ENCODE peak calls at places on chromosome 6, in nine cellular contexts. One of them, this sample, is unnamed.

GRCh38 chr6:141963543-141964295 is 169.0 kb upstream of the GJE1 start:
- DNase-seq in hepatocyte: no peak
- DNase-seq in WTC11: no peak
- DNase-seq in adrenal gland: no peak
- DNase-seq in Caco-2: no peak
- DNase-seq in iris pigment epithelial cell: peak; percentile 52
- DNase-seq in left colon: no peak
- DNase-seq in G401: no peak
- DNase-seq in EL: peak; percentile 18
- DNase-seq in this sample: no peak

GRCh38 chr6:129936329-129937165 is 75.4 kb upstream of the TMEM244 start:
- DNase-seq in hepatocyte: peak; percentile 71
- DNase-seq in WTC11: peak; percentile 56
- DNase-seq in adrenal gland: peak; percentile 48
- DNase-seq in Caco-2: peak; percentile 63
- DNase-seq in iris pigment epithelial cell: peak; percentile 61
- DNase-seq in left colon: peak; percentile 56
- DNase-seq in G401: peak; percentile 54
- DNase-seq in EL: peak; percentile 82
- DNase-seq in this sample: peak; percentile 49

GRCh38 chr6:119348308-119349040 is 1.1 kb downstream of the MAN1A1 start:
- DNase-seq in hepatocyte: peak; percentile 71
- DNase-seq in WTC11: peak; percentile 46
- DNase-seq in adrenal gland: peak; percentile 34
- DNase-seq in Caco-2: peak; percentile 59
- DNase-seq in iris pigment epithelial cell: peak; percentile 21
- DNase-seq in left colon: peak; percentile 71
- DNase-seq in G401: peak; percentile 30
- DNase-seq in EL: peak; percentile 19
- DNase-seq in this sample: peak; percentile 80

GRCh38 chr6:44024597-44025219 is 102.5 kb downstream of the MRPL14 start:
- DNase-seq in hepatocyte: no peak
- DNase-seq in WTC11: no peak
- DNase-seq in adrenal gland: no peak
- DNase-seq in Caco-2: peak; percentile 18
- DNase-seq in iris pigment epithelial cell: no peak
- DNase-seq in left colon: no peak
- DNase-seq in G401: no peak
- DNase-seq in EL: no peak
- DNase-seq in this sample: no peak

GRCh38 chr6:130961148-130961547 is 101.9 kb downstream of the EPB41L2 start:
- DNase-seq in hepatocyte: no peak
- DNase-seq in WTC11: no peak
- DNase-seq in adrenal gland: no peak
- DNase-seq in Caco-2: no peak
- DNase-seq in iris pigment epithelial cell: no peak
- DNase-seq in left colon: no peak
- DNase-seq in G401: no peak
- DNase-seq in EL: no peak
- DNase-seq in this sample: no peak

GRCh38 chr6:46819561-46819960 is 26.4 kb downstream of the MEP1A start:
- DNase-seq in hepatocyte: no peak
- DNase-seq in WTC11: no peak
- DNase-seq in adrenal gland: no peak
- DNase-seq in Caco-2: no peak
- DNase-seq in iris pigment epithelial cell: no peak
- DNase-seq in left colon: no peak
- DNase-seq in G401: no peak
- DNase-seq in EL: no peak
- DNase-seq in this sample: no peak

GRCh38 chr6:132401120-132401940 is at the start of gene MOXD1:
- DNase-seq in hepatocyte: peak; percentile 76
- DNase-seq in WTC11: peak; percentile 72
- DNase-seq in adrenal gland: peak; percentile 63
- DNase-seq in Caco-2: peak; percentile 40
- DNase-seq in iris pigment epithelial cell: peak; percentile 34
- DNase-seq in left colon: peak; percentile 41
- DNase-seq in G401: no peak
- DNase-seq in EL: peak; percentile 72
- DNase-seq in this sample: no peak

GRCh38 chr6:40845588-40845987 is 193.4 kb downstream of the UNC5CL start:
- DNase-seq in hepatocyte: peak; percentile 69
- DNase-seq in WTC11: peak; percentile 71
- DNase-seq in adrenal gland: peak; percentile 52
- DNase-seq in Caco-2: peak; percentile 54
- DNase-seq in iris pigment epithelial cell: peak; percentile 43
- DNase-seq in left colon: peak; percentile 46
- DNase-seq in G401: peak; percentile 37
- DNase-seq in EL: peak; percentile 45
- DNase-seq in this sample: peak; percentile 48

GRCh38 chr6:170383466-170384075 is 77.0 kb downstream of the FAM120B start:
- DNase-seq in hepatocyte: no peak
- DNase-seq in WTC11: no peak
- DNase-seq in adrenal gland: no peak
- DNase-seq in Caco-2: no peak
- DNase-seq in iris pigment epithelial cell: no peak
- DNase-seq in left colon: no peak
- DNase-seq in G401: no peak
- DNase-seq in EL: no peak
- DNase-seq in this sample: no peak

GRCh38 chr6:43286995-43287716 is 10.9 kb upstream of the SLC22A7 start:
- DNase-seq in hepatocyte: no peak
- DNase-seq in WTC11: no peak
- DNase-seq in adrenal gland: peak; percentile 80
- DNase-seq in Caco-2: no peak
- DNase-seq in iris pigment epithelial cell: no peak
- DNase-seq in left colon: no peak
- DNase-seq in G401: no peak
- DNase-seq in EL: no peak
- DNase-seq in this sample: peak; percentile 71

GRCh38 chr6:2899596-2899995 is 3.5 kb downstream of the SERPINB9 start:
- DNase-seq in hepatocyte: no peak
- DNase-seq in WTC11: no peak
- DNase-seq in adrenal gland: no peak
- DNase-seq in Caco-2: no peak
- DNase-seq in iris pigment epithelial cell: no peak
- DNase-seq in left colon: no peak
- DNase-seq in G401: peak; percentile 15
- DNase-seq in EL: no peak
- DNase-seq in this sample: no peak

GRCh38 chr6:168631589-168631988 is 190.6 kb downstream of the SMOC2 start:
- DNase-seq in hepatocyte: no peak
- DNase-seq in WTC11: no peak
- DNase-seq in adrenal gland: no peak
- DNase-seq in Caco-2: no peak
- DNase-seq in iris pigment epithelial cell: no peak
- DNase-seq in left colon: no peak
- DNase-seq in G401: no peak
- DNase-seq in EL: no peak
- DNase-seq in this sample: no peak

GRCh38 chr6:65638047-65638831 is 68.8 kb downstream of the EYS start:
- DNase-seq in hepatocyte: peak; percentile 51
- DNase-seq in WTC11: peak; percentile 39
- DNase-seq in adrenal gland: peak; percentile 28
- DNase-seq in Caco-2: peak; percentile 62
- DNase-seq in iris pigment epithelial cell: no peak
- DNase-seq in left colon: peak; percentile 50
- DNase-seq in G401: no peak
- DNase-seq in EL: no peak
- DNase-seq in this sample: peak; percentile 45

GRCh38 chr6:168725821-168726220 is 284.8 kb downstream of the SMOC2 start:
- DNase-seq in hepatocyte: no peak
- DNase-seq in WTC11: no peak
- DNase-seq in adrenal gland: no peak
- DNase-seq in Caco-2: no peak
- DNase-seq in iris pigment epithelial cell: no peak
- DNase-seq in left colon: no peak
- DNase-seq in G401: no peak
- DNase-seq in EL: no peak
- DNase-seq in this sample: no peak

GRCh38 chr6:55014321-55015088 is 159.8 kb upstream of the HCRTR2 start:
- DNase-seq in hepatocyte: no peak
- DNase-seq in WTC11: no peak
- DNase-seq in adrenal gland: no peak
- DNase-seq in Caco-2: no peak
- DNase-seq in iris pigment epithelial cell: no peak
- DNase-seq in left colon: no peak
- DNase-seq in G401: no peak
- DNase-seq in EL: no peak
- DNase-seq in this sample: no peak

GRCh38 chr6:155030148-155030720 is 35.1 kb downstream of the TIAM2 start:
- DNase-seq in hepatocyte: no peak
- DNase-seq in WTC11: no peak
- DNase-seq in adrenal gland: no peak
- DNase-seq in Caco-2: no peak
- DNase-seq in iris pigment epithelial cell: no peak
- DNase-seq in left colon: no peak
- DNase-seq in G401: no peak
- DNase-seq in EL: no peak
- DNase-seq in this sample: no peak

GRCh38 chr6:16223362-16223761 is 15.0 kb upstream of the GMPR start:
- DNase-seq in hepatocyte: no peak
- DNase-seq in WTC11: no peak
- DNase-seq in adrenal gland: peak; percentile 19
- DNase-seq in Caco-2: no peak
- DNase-seq in iris pigment epithelial cell: no peak
- DNase-seq in left colon: no peak
- DNase-seq in G401: no peak
- DNase-seq in EL: no peak
- DNase-seq in this sample: no peak

GRCh38 chr6:142853244-142854180 is 91.5 kb downstream of the HIVEP2 start:
- DNase-seq in hepatocyte: no peak
- DNase-seq in WTC11: no peak
- DNase-seq in adrenal gland: no peak
- DNase-seq in Caco-2: no peak
- DNase-seq in iris pigment epithelial cell: no peak
- DNase-seq in left colon: no peak
- DNase-seq in G401: no peak
- DNase-seq in EL: peak; percentile 53
- DNase-seq in this sample: no peak

GRCh38 chr6:105259912-105260889 is 80.4 kb upstream of the POPDC3 start:
- DNase-seq in hepatocyte: peak; percentile 24
- DNase-seq in WTC11: no peak
- DNase-seq in adrenal gland: no peak
- DNase-seq in Caco-2: no peak
- DNase-seq in iris pigment epithelial cell: no peak
- DNase-seq in left colon: no peak
- DNase-seq in G401: no peak
- DNase-seq in EL: no peak
- DNase-seq in this sample: no peak

GRCh38 chr6:161066511-161066910 is 74.9 kb downstream of the MAP3K4 start:
- DNase-seq in hepatocyte: no peak
- DNase-seq in WTC11: no peak
- DNase-seq in adrenal gland: no peak
- DNase-seq in Caco-2: no peak
- DNase-seq in iris pigment epithelial cell: no peak
- DNase-seq in left colon: no peak
- DNase-seq in G401: no peak
- DNase-seq in EL: no peak
- DNase-seq in this sample: no peak

GRCh38 chr6:158387578-158387977 is 75.3 kb downstream of the TULP4 start:
- DNase-seq in hepatocyte: no peak
- DNase-seq in WTC11: no peak
- DNase-seq in adrenal gland: no peak
- DNase-seq in Caco-2: no peak
- DNase-seq in iris pigment epithelial cell: no peak
- DNase-seq in left colon: no peak
- DNase-seq in G401: no peak
- DNase-seq in EL: no peak
- DNase-seq in this sample: no peak

GRCh38 chr6:149551920-149552319 is 6.1 kb upstream of the PPIL4 start:
- DNase-seq in hepatocyte: no peak
- DNase-seq in WTC11: no peak
- DNase-seq in adrenal gland: no peak
- DNase-seq in Caco-2: no peak
- DNase-seq in iris pigment epithelial cell: no peak
- DNase-seq in left colon: no peak
- DNase-seq in G401: no peak
- DNase-seq in EL: no peak
- DNase-seq in this sample: no peak

This sample was measured in HepG2.